ENCODE peak calls at places on chromosomes 3 and 15, in six cellular contexts. L is pulmonary artery endothelial cell, P is NCI-H1092, B is neuronal stem cell, W is HTR-8/SVneo, Y is COLO829. S is an unnamed sample.

GRCh38 chr3:154885016-154885415 is 195.1 kb upstream of the MME start:
- DNase-seq in L (no peak), P (no peak), B (no peak), W (no peak), Y (no peak), S (no peak)

GRCh38 chr15:78242128-78242527 is 7.8 kb upstream of the ACSBG1 start:
- DNase-seq in L (no peak), P (no peak), B (peak), W (no peak), Y (no peak), S (no peak)

GRCh38 chr15:76012021-76012551 is at the start of gene NRG4:
- DNase-seq in L (no peak), P (no peak), B (no peak), W (no peak), Y (peak), S (no peak)

GRCh38 chr3:40725026-40725425 is 200.3 kb downstream of the ZNF621 start:
- DNase-seq in L (no peak), P (peak), B (no peak), W (no peak), Y (no peak), S (no peak)

GRCh38 chr3:142275856-142276255 is 50.5 kb upstream of the GK5 start:
- DNase-seq in L (no peak), P (no peak), B (no peak), W (peak), Y (no peak), S (peak)

GRCh38 chr3:126146525-126147146 is 33.8 kb downstream of the ALDH1L1 start:
- DNase-seq in L (no peak), P (no peak), B (no peak), W (no peak), Y (no peak), S (no peak)

GRCh38 chr3:169508426-169508825 is 155.1 kb downstream of the MECOM start:
- DNase-seq in L (no peak), P (no peak), B (no peak), W (no peak), Y (no peak), S (no peak)

GRCh38 chr15:84947947-84948830 is 33.5 kb upstream of the PDE8A start:
- DNase-seq in L (peak), P (no peak), B (no peak), W (peak), Y (no peak), S (peak)

GRCh38 chr3:71498053-71498452 is 85.5 kb downstream of the FOXP1 start:
- DNase-seq in L (no peak), P (no peak), B (no peak), W (no peak), Y (no peak), S (no peak)

GRCh38 chr3:45642731-45643152 is 46.5 kb upstream of the SACM1L start:
- DNase-seq in L (no peak), P (peak), B (no peak), W (no peak), Y (no peak), S (peak)

GRCh38 chr3:102529452-102529851 is 94.6 kb downstream of the ZPLD1 start:
- DNase-seq in L (no peak), P (no peak), B (no peak), W (no peak), Y (peak), S (no peak)

GRCh38 chr3:171018151-171018935 is 8.2 kb downstream of the SLC2A2 start:
- DNase-seq in L (no peak), P (no peak), B (no peak), W (no peak), Y (no peak), S (no peak)

GRCh38 chr3:140715035-140715434 is 37.2 kb downstream of the TRIM42 start:
- DNase-seq in L (no peak), P (no peak), B (no peak), W (no peak), Y (no peak), S (no peak)

GRCh38 chr3:150236683-150237082 is 171.4 kb upstream of the TSC22D2 start:
- DNase-seq in L (no peak), P (no peak), B (no peak), W (no peak), Y (no peak), S (no peak)

GRCh38 chr3:15042936-15043335 is 22.2 kb downstream of the MRPS25 start:
- DNase-seq in L (no peak), P (no peak), B (no peak), W (no peak), Y (no peak), S (no peak)

GRCh38 chr3:134161817-134162396 is 88.8 kb downstream of the RYK start:
- DNase-seq in L (no peak), P (no peak), B (no peak), W (no peak), Y (no peak), S (no peak)

GRCh38 chr15:74727727-74728126 is 2.4 kb upstream of the CYP1A1 start:
- DNase-seq in L (no peak), P (no peak), B (no peak), W (no peak), Y (no peak), S (no peak)

GRCh38 chr15:47301481-47301880 is 415.8 kb upstream of the SEMA6D start:
- DNase-seq in L (no peak), P (peak), B (no peak), W (no peak), Y (no peak), S (no peak)

GRCh38 chr3:156250550-156250949 is 130.2 kb downstream of the KCNAB1 start:
- DNase-seq in L (no peak), P (no peak), B (no peak), W (no peak), Y (no peak), S (no peak)

GRCh38 chr3:107560166-107560565 is 37.4 kb downstream of the BBX start:
- DNase-seq in L (no peak), P (no peak), B (no peak), W (no peak), Y (no peak), S (no peak)

GRCh38 chr3:35322070-35322469 is 317.3 kb upstream of the ARPP21 start:
- DNase-seq in L (peak), P (no peak), B (no peak), W (no peak), Y (no peak), S (no peak)

GRCh38 chr15:41934843-41935242 is 37.5 kb downstream of the EHD4 start:
- DNase-seq in L (peak), P (no peak), B (no peak), W (peak), Y (no peak), S (no peak)

GRCh38 chr3:25648107-25648535 is 16.6 kb downstream of the TOP2B start:
- DNase-seq in L (peak), P (peak), B (peak), W (peak), Y (peak), S (peak)

GRCh38 chr3:138378990-138379389 is 30.6 kb downstream of the MRAS start:
- DNase-seq in L (no peak), P (no peak), B (no peak), W (no peak), Y (no peak), S (no peak)

GRCh38 chr3:52388348-52388821 is 56.5 kb downstream of the SEMA3G start:
- DNase-seq in L (no peak), P (no peak), B (no peak), W (no peak), Y (no peak), S (no peak)

GRCh38 chr15:69983696-69984265 is 113.9 kb downstream of the TLE3 start:
- DNase-seq in L (no peak), P (no peak), B (no peak), W (peak), Y (no peak), S (no peak)

S was measured in brain pericyte.